ENCODE peak calls at places on chromosomes 1 and 21, in four cellular contexts. One of them, this sample, is unnamed.

GRCh38 chr1:201226178-201226514 is 35.5 kb downstream of the IGFN1 start:
- DNase-seq in activated CD4-positive, CD25-positive, alpha-beta regulatory T cell treated with anti-CD3 and anti-CD28 coated beads, Interleukin-2, amount 50 U/mL, for 16 hours: no peak
- DNase-seq in GM10248: no peak
- DNase-seq in T-helper 17 cell: no peak
- DNase-seq in this sample: no peak

GRCh38 chr1:53378061-53378460 is 50.2 kb upstream of the LRP8 start:
- DNase-seq in GM10248: no peak
- DNase-seq in T-helper 17 cell: no peak
- DNase-seq in activated CD4-positive, CD25-positive, alpha-beta regulatory T cell treated with anti-CD3 and anti-CD28 coated beads, Interleukin-2, amount 50 U/mL, for 16 hours: no peak
- DNase-seq in this sample: no peak

GRCh38 chr1:119962296-119962968 is 66.1 kb upstream of the ADAM30 start:
- DNase-seq in T-helper 17 cell: no peak
- DNase-seq in activated CD4-positive, CD25-positive, alpha-beta regulatory T cell treated with anti-CD3 and anti-CD28 coated beads, Interleukin-2, amount 50 U/mL, for 16 hours: no peak
- DNase-seq in GM10248: no peak
- DNase-seq in this sample: no peak

GRCh38 chr1:167305705-167306277 is 85.1 kb downstream of the POU2F1 start:
- DNase-seq in GM10248: no peak
- DNase-seq in activated CD4-positive, CD25-positive, alpha-beta regulatory T cell treated with anti-CD3 and anti-CD28 coated beads, Interleukin-2, amount 50 U/mL, for 16 hours: no peak
- DNase-seq in T-helper 17 cell: no peak
- DNase-seq in this sample: no peak

GRCh38 chr21:39373634-39374033 is 24.7 kb upstream of the HMGN1 start:
- DNase-seq in GM10248: no peak
- DNase-seq in activated CD4-positive, CD25-positive, alpha-beta regulatory T cell treated with anti-CD3 and anti-CD28 coated beads, Interleukin-2, amount 50 U/mL, for 16 hours: no peak
- DNase-seq in T-helper 17 cell: no peak
- DNase-seq in this sample: no peak

GRCh38 chr21:44054710-44055109 is 42.6 kb downstream of the TRAPPC10 start:
- DNase-seq in GM10248: no peak
- DNase-seq in activated CD4-positive, CD25-positive, alpha-beta regulatory T cell treated with anti-CD3 and anti-CD28 coated beads, Interleukin-2, amount 50 U/mL, for 16 hours: no peak
- DNase-seq in T-helper 17 cell: no peak
- DNase-seq in this sample: no peak

GRCh38 chr1:234833118-234833517 is 223.1 kb upstream of the IRF2BP2 start:
- DNase-seq in GM10248: no peak
- DNase-seq in T-helper 17 cell: no peak
- DNase-seq in activated CD4-positive, CD25-positive, alpha-beta regulatory T cell treated with anti-CD3 and anti-CD28 coated beads, Interleukin-2, amount 50 U/mL, for 16 hours: no peak
- DNase-seq in this sample: no peak

GRCh38 chr1:156845953-156846545 is 12.9 kb downstream of the INSRR start:
- DNase-seq in T-helper 17 cell: no peak
- DNase-seq in activated CD4-positive, CD25-positive, alpha-beta regulatory T cell treated with anti-CD3 and anti-CD28 coated beads, Interleukin-2, amount 50 U/mL, for 16 hours: no peak
- DNase-seq in GM10248: no peak
- DNase-seq in this sample: no peak

GRCh38 chr1:185650602-185651230 is 83.5 kb upstream of the HMCN1 start:
- DNase-seq in T-helper 17 cell: no peak
- DNase-seq in activated CD4-positive, CD25-positive, alpha-beta regulatory T cell treated with anti-CD3 and anti-CD28 coated beads, Interleukin-2, amount 50 U/mL, for 16 hours: no peak
- DNase-seq in GM10248: no peak
- DNase-seq in this sample: no peak

This sample was measured in memory B cell.